ENCODE peak calls at places on chromosome 2, in six cellular contexts. S, E, T, X, Q and R are unnamed samples.

GRCh38 chr2:235494716-235495372 is 1.0 kb downstream of the AGAP1 start:
- DNase-seq in X (peak; percentile 33), E (peak; percentile 17), T (no peak), S (peak; percentile 65), Q (no peak), R (no peak)

GRCh38 chr2:71544919-71545571 is 91.7 kb downstream of the DYSF start:
- DNase-seq in E (no peak), S (no peak), Q (no peak), X (no peak), T (no peak), R (peak; percentile 31)

GRCh38 chr2:237210763-237211162 is 125.1 kb downstream of the COPS8 start:
- DNase-seq in T (no peak), E (no peak), S (no peak), Q (no peak), X (no peak), R (peak; percentile 35)

GRCh38 chr2:59622599-59623308 is 930.7 kb downstream of the BCL11A start:
- DNase-seq in Q (no peak), T (no peak), E (no peak), X (no peak), S (no peak), R (no peak)

GRCh38 chr2:32355976-32356734 is 668 bp upstream of the BIRC6 start:
- DNase-seq in S (no peak), X (no peak), Q (peak; percentile 30), T (peak; percentile 49), E (no peak), R (no peak)

GRCh38 chr2:96868555-96869280 is 1.2 kb downstream of the SEMA4C start:
- DNase-seq in S (peak; percentile 92), X (peak; percentile 91), T (peak; percentile 41), Q (peak; percentile 39), E (peak; percentile 87), R (peak; percentile 89)

GRCh38 chr2:55134316-55134706 is 84.1 kb upstream of the RTN4 start:
- DNase-seq in X (no peak), S (no peak), T (no peak), Q (no peak), E (no peak), R (no peak)

GRCh38 chr2:71704688-71705087 is 251.3 kb downstream of the DYSF start:
- DNase-seq in E (no peak), T (peak; percentile 18), X (no peak), Q (no peak), S (no peak), R (no peak)

GRCh38 chr2:187569042-187569441 is 14.8 kb upstream of the TFPI start:
- DNase-seq in S (no peak), T (no peak), E (no peak), X (no peak), Q (no peak), R (no peak)

GRCh38 chr2:199471443-199472057 is 13.8 kb upstream of the SATB2 start:
- DNase-seq in Q (peak; percentile 40), X (peak; percentile 57), T (peak; percentile 76), E (no peak), S (peak; percentile 89), R (peak; percentile 39)

GRCh38 chr2:47201224-47201623 is 46.1 kb upstream of the STPG4 start:
- DNase-seq in S (no peak), T (no peak), Q (no peak), X (peak; percentile 60), E (no peak), R (no peak)

GRCh38 chr2:188314314-188315054 is 22.8 kb downstream of the GULP1 start:
- DNase-seq in S (no peak), E (no peak), T (no peak), X (no peak), Q (no peak), R (no peak)

GRCh38 chr2:120771556-120772208 is 36.0 kb downstream of the GLI2 start:
- DNase-seq in S (no peak), E (no peak), X (peak; percentile 95), Q (no peak), T (no peak), R (peak; percentile 51)

GRCh38 chr2:9814129-9814868 is 29.0 kb upstream of the TAF1B start:
- DNase-seq in X (no peak), E (no peak), Q (no peak), S (peak; percentile 21), T (no peak), R (no peak)

GRCh38 chr2:134290363-134290762 is 36.5 kb downstream of the MGAT5 start:
- DNase-seq in S (no peak), T (no peak), Q (no peak), E (no peak), X (no peak), R (no peak)

GRCh38 chr2:44655401-44655864 is 286.1 kb upstream of the SIX3 start:
- DNase-seq in Q (no peak), S (peak; percentile 57), E (peak; percentile 86), X (no peak), T (no peak), R (no peak)

GRCh38 chr2:45907592-45907991 is 256.1 kb downstream of the PRKCE start:
- DNase-seq in T (no peak), X (no peak), Q (no peak), S (no peak), E (no peak), R (no peak)

GRCh38 chr2:219415580-219416232 is 2.5 kb upstream of the DES start:
- DNase-seq in E (no peak), S (peak; percentile 3), T (no peak), X (no peak), Q (no peak), R (no peak)

GRCh38 chr2:214127178-214127970 is 283.5 kb upstream of the VWC2L start:
- DNase-seq in E (no peak), S (no peak), X (peak; percentile 50), Q (no peak), T (no peak), R (no peak)

GRCh38 chr2:62196278-62196901 is 475 bp downstream of the B3GNT2 start:
- DNase-seq in T (peak; percentile 67), Q (no peak), E (peak; percentile 41), X (no peak), S (peak; percentile 67), R (no peak)

GRCh38 chr2:37819228-37819627 is 105.9 kb upstream of the RMDN2 start:
- DNase-seq in X (peak; percentile 88), Q (no peak), T (no peak), E (no peak), S (no peak), R (no peak)

GRCh38 chr2:112784199-112785189 is at the start of gene IL1A:
- DNase-seq in T (no peak), S (no peak), E (no peak), X (peak; percentile 70), Q (no peak), R (no peak)